ENCODE peak calls at places on chromosomes 4 and X, in four cellular contexts. T, D, Z and E are unnamed samples.

GRCh38 chrX:13050151-13050550 is 5.7 kb upstream of the FAM9C start:
- DNase-seq in Z (no peak), T (no peak), D (no peak), E (no peak)

GRCh38 chr4:177008071-177008835 is 215.5 kb upstream of the VEGFC start:
- DNase-seq in D (no peak), T (no peak), Z (no peak), E (no peak)

GRCh38 chr4:160701671-160702070 is 1462.1 kb downstream of the FSTL5 start:
- DNase-seq in T (no peak), D (no peak), Z (no peak), E (no peak)

GRCh38 chr4:153249199-153250154 is 45.2 kb downstream of the TRIM2 start:
- DNase-seq in D (no peak), T (peak; percentile 93), Z (no peak), E (peak; percentile 21)

GRCh38 chr4:80069108-80069836 is 3.8 kb downstream of the ANTXR2 start:
- DNase-seq in D (no peak), T (no peak), Z (no peak), E (no peak)

GRCh38 chr4:181364504-181364903 is 878.7 kb upstream of the TENM3 start:
- DNase-seq in T (no peak), Z (peak; percentile 24), D (no peak), E (no peak)

GRCh38 chr4:100588076-100588475 is 70.3 kb upstream of the EMCN start:
- DNase-seq in T (no peak), Z (no peak), D (no peak), E (no peak)

GRCh38 chrX:38717871-38718270 is 83.4 kb upstream of the MID1IP1 start:
- DNase-seq in Z (no peak), D (peak; percentile 2), T (no peak), E (no peak)

GRCh38 chr4:6337331-6337935 is 67.8 kb downstream of the WFS1 start:
- DNase-seq in T (no peak), Z (no peak), D (no peak), E (no peak)

GRCh38 chrX:68944211-68944610 is 115.4 kb downstream of the EFNB1 start:
- DNase-seq in Z (no peak), T (no peak), D (no peak), E (no peak)